ENCODE peak calls at places on chromosomes 1 and 21, in five cellular contexts. U, X, P, V and F are unnamed samples.

GRCh38 chr1:227298532-227299174 is 19.6 kb downstream of the CDC42BPA start:
- DNase-seq in V (no peak), U (no peak), X (no peak), P (no peak), F (no peak)

GRCh38 chr1:152427458-152427857 is 13.4 kb upstream of the CRNN start:
- DNase-seq in X (no peak), U (no peak), P (no peak), V (no peak), F (no peak)

GRCh38 chr1:39065542-39065941 is 39.4 kb downstream of the NDUFS5 start:
- DNase-seq in X (peak), U (no peak), V (no peak), P (peak), F (no peak)

GRCh38 chr1:197319631-197320030 is 51.6 kb downstream of the CRB1 start:
- DNase-seq in X (peak), U (no peak), P (no peak), V (no peak), F (peak)

GRCh38 chr1:94095112-94095637 is 25.8 kb downstream of the ABCA4 start:
- DNase-seq in P (no peak), V (no peak), U (no peak), X (no peak), F (no peak)

GRCh38 chr21:39715804-39716397 is 29.1 kb upstream of the IGSF5 start:
- DNase-seq in P (peak), V (peak), X (peak), U (peak), F (no peak)

GRCh38 chr1:91884459-91885290 is 1.3 kb downstream of the TGFBR3 start:
- DNase-seq in U (peak), X (peak), V (peak), P (no peak), F (no peak)

GRCh38 chr1:36223373-36223995 is 759 bp upstream of the THRAP3 start:
- DNase-seq in P (no peak), V (no peak), X (no peak), U (peak), F (peak)

GRCh38 chr21:16304700-16305099 is 574.9 kb downstream of the USP25 start:
- DNase-seq in V (no peak), U (no peak), X (no peak), P (no peak), F (no peak)

GRCh38 chr1:180151508-180151907 is 3.2 kb upstream of the QSOX1 start:
- DNase-seq in P (peak), V (no peak), U (no peak), X (peak), F (peak)

GRCh38 chr1:236853916-236854601 is 59.0 kb downstream of the MTR start:
- DNase-seq in P (no peak), V (no peak), X (no peak), U (no peak), F (no peak)

GRCh38 chr21:43985690-43986251 is 26.3 kb upstream of the TRAPPC10 start:
- DNase-seq in X (no peak), V (no peak), U (no peak), P (no peak), F (no peak)

GRCh38 chr1:99851850-99852454 is 1.8 kb downstream of the AGL start:
- DNase-seq in V (no peak), U (no peak), P (no peak), X (no peak), F (no peak)

GRCh38 chr1:181149326-181150000 is 61.0 kb downstream of the IER5 start:
- DNase-seq in P (peak), X (no peak), U (peak), V (no peak), F (no peak)

GRCh38 chr1:9326596-9326995 is 33.9 kb downstream of the SPSB1 start:
- DNase-seq in U (no peak), P (no peak), X (no peak), V (no peak), F (no peak)

GRCh38 chr1:21942464-21942863 is 5.4 kb upstream of the HSPG2 start:
- DNase-seq in U (no peak), P (no peak), X (no peak), V (no peak), F (no peak)

GRCh38 chr1:35838693-35839245 is 31.0 kb downstream of the AGO4 start:
- DNase-seq in P (no peak), U (no peak), V (no peak), X (no peak), F (no peak)

GRCh38 chr1:186792870-186793581 is 35.7 kb upstream of the PLA2G4A start:
- DNase-seq in V (no peak), P (no peak), U (no peak), X (no peak), F (no peak)

GRCh38 chr1:229924639-229925038 is 142.4 kb upstream of the GALNT2 start:
- DNase-seq in X (no peak), P (no peak), U (no peak), V (no peak), F (no peak)

GRCh38 chr1:206809504-206810084 is 37.3 kb upstream of the IL10 start:
- DNase-seq in U (no peak), P (no peak), V (no peak), X (peak), F (no peak)

GRCh38 chr1:111161843-111162242 is 21.8 kb downstream of the CEPT1 start:
- DNase-seq in V (no peak), U (no peak), P (no peak), X (no peak), F (no peak)

GRCh38 chr1:152697701-152698600 is at the start of gene LCE2A:
- DNase-seq in P (no peak), X (no peak), V (no peak), U (no peak), F (no peak)

GRCh38 chr1:210344706-210345105 is 16.0 kb downstream of the HHAT start:
- DNase-seq in X (no peak), V (no peak), U (no peak), P (no peak), F (no peak)

GRCh38 chr21:42218836-42219605 is at the start of gene ABCG1:
- DNase-seq in P (peak), V (no peak), U (peak), X (peak), F (no peak)

GRCh38 chr1:24988560-24988912 is 58.5 kb upstream of the RUNX3 start:
- DNase-seq in X (no peak), V (no peak), P (no peak), U (no peak), F (no peak)

GRCh38 chr1:169113613-169114119 is 7.2 kb downstream of the ATP1B1 start:
- DNase-seq in P (no peak), X (no peak), V (no peak), U (no peak), F (no peak)

GRCh38 chr21:34938079-34938764 is 110.9 kb downstream of the RUNX1 start:
- DNase-seq in P (no peak), X (no peak), U (no peak), V (no peak), F (no peak)

GRCh38 chr1:32592953-32593352 is 53.7 kb downstream of the ZBTB8A start:
- DNase-seq in X (no peak), V (no peak), U (no peak), P (no peak), F (no peak)

GRCh38 chr1:5835179-5835562 is 157.1 kb downstream of the NPHP4 start:
- DNase-seq in U (no peak), P (no peak), V (no peak), X (no peak), F (no peak)

GRCh38 chr1:218345673-218346390 is 696 bp downstream of the TGFB2 start:
- DNase-seq in U (peak), V (peak), P (peak), X (peak), F (no peak)

GRCh38 chr1:152110365-152110859 is 4.8 kb downstream of the TCHH start:
- DNase-seq in P (no peak), U (no peak), V (no peak), X (peak), F (no peak)

GRCh38 chr1:179677882-179678281 is 65.2 kb upstream of the FAM163A start:
- DNase-seq in X (no peak), U (no peak), V (no peak), P (no peak), F (no peak)

GRCh38 chr1:154014154-154014910 is 23.8 kb downstream of the RPS27 start:
- DNase-seq in V (no peak), U (no peak), X (no peak), P (no peak), F (peak)

GRCh38 chr1:165508291-165508690 is 35.5 kb upstream of the LRRC52 start:
- DNase-seq in X (no peak), V (no peak), P (no peak), U (no peak), F (no peak)

GRCh38 chr1:223231011-223231572 is 88.0 kb upstream of the TLR5 start:
- DNase-seq in V (no peak), P (no peak), U (no peak), X (no peak), F (no peak)

GRCh38 chr1:217048104-217048707 is 325.0 kb upstream of the ESRRG start:
- DNase-seq in U (peak), X (no peak), P (no peak), V (no peak), F (no peak)